ENCODE peak calls at places on chromosomes 11 and 22, in ten cellular contexts. D is CD8-positive, alpha-beta T cell; B is ovary; X is fibroblast of lung; V is transverse colon; J is upper lobe of right lung; I is lower lobe of right lung; M is GM23338; Y is esophagus muscularis mucosa; C is thyroid gland. O is an unnamed sample. For H3K36me3, the result is how much of the 10 kb centered on the place peaks cover.

GRCh38 chr11:130050272-130050671 is 19.4 kb upstream of the APLP2 start:
- DNase-seq in C (peak), I (no peak), Y (no peak), V (no peak), M (no peak), J (no peak), D (no peak), X (no peak), B (no peak), O (no peak)

GRCh38 chr11:61536676-61537270 is 28.2 kb downstream of the LRRC10B start:
- DNase-seq in Y (no peak), X (no peak), J (no peak), D (no peak), C (peak), B (no peak), M (no peak), I (no peak), V (no peak), O (no peak)

GRCh38 chr11:69382131-69383128 is 88.5 kb downstream of the MYEOV start:
- DNase-seq in J (peak), V (peak), B (peak), X (peak), I (peak), C (no peak), D (no peak), M (peak), Y (no peak), O (no peak)

GRCh38 chr22:28921585-28921879 is 38.2 kb downstream of the ZNRF3 start:
- DNase-seq in I (no peak), V (no peak), C (no peak), J (no peak), X (no peak), B (no peak), M (no peak), Y (no peak), D (no peak), O (no peak)

GRCh38 chr11:61111786-61112517 is 9.7 kb downstream of the CD5 start:
- DNase-seq in J (no peak), I (no peak), M (no peak), V (no peak), D (peak), X (no peak), Y (no peak), C (no peak), B (no peak), O (no peak)

GRCh38 chr11:34222030-34222429 is 116.6 kb downstream of the NAT10 start:
- DNase-seq in V (no peak), C (no peak), M (no peak), B (no peak), X (no peak), D (no peak), Y (no peak), J (no peak), I (no peak), O (no peak)

GRCh38 chr11:43853766-43854165 is 26.9 kb upstream of the ALKBH3 start:
- DNase-seq in X (peak), Y (no peak), I (no peak), B (no peak), J (no peak), V (no peak), M (no peak), C (no peak), D (no peak), O (no peak)

GRCh38 chr11:92180226-92180625 is 44.4 kb upstream of the FAT3 start:
- DNase-seq in C (no peak), B (no peak), D (no peak), Y (no peak), X (no peak), J (no peak), V (no peak), I (no peak), M (no peak), O (no peak)

GRCh38 chr22:35838849-35839646 is 121.4 kb downstream of the APOL5 start:
- DNase-seq in B (peak), M (peak), Y (no peak), C (peak), J (no peak), I (no peak), X (peak), V (peak), D (no peak), O (no peak)

GRCh38 chr11:7512525-7513209 is 1.1 kb upstream of the PPFIBP2 start:
- DNase-seq in C (peak), B (peak), V (peak), Y (peak), X (peak), J (peak), M (peak), I (peak), D (peak), O (no peak)

GRCh38 chr11:114774599-114775365 is 96.5 kb downstream of the NXPE2 start:
- DNase-seq in J (no peak), V (peak), C (peak), D (no peak), M (peak), B (no peak), Y (no peak), I (no peak), X (peak), O (no peak)

GRCh38 chr11:117923275-117923674 is 5.9 kb downstream of the TMPRSS13 start:
- DNase-seq in V (no peak), I (no peak), D (no peak), M (no peak), J (no peak), Y (no peak), C (no peak), B (no peak), X (no peak), O (no peak)

GRCh38 chr11:120929664-120930154 is 94.2 kb upstream of the TBCEL start:
- DNase-seq in V (peak), M (peak), Y (no peak), C (peak), D (peak), J (no peak), X (peak), I (peak), B (no peak), O (no peak)

GRCh38 chr11:83006877-83007330 is 64.8 kb downstream of the RAB30 start:
- DNase-seq in B (no peak), M (no peak), C (no peak), X (no peak), J (no peak), V (no peak), D (no peak), I (no peak), Y (no peak), O (no peak)

GRCh38 chr22:37742374-37743092 is 45.7 kb downstream of the TRIOBP start:
- DNase-seq in C (peak), J (no peak), I (no peak), V (no peak), B (peak), D (no peak), Y (no peak), X (peak), M (no peak), O (no peak)

GRCh38 chr11:86145439-86146156 is 76.7 kb upstream of the PICALM start:
- DNase-seq in X (no peak), D (no peak), M (no peak), I (no peak), V (no peak), C (no peak), B (no peak), J (no peak), Y (no peak), O (no peak)

GRCh38 chr22:42676059-42676607 is 26.9 kb upstream of the CYB5R3 start:
- DNase-seq in M (no peak), J (no peak), Y (no peak), X (peak), B (no peak), I (no peak), C (no peak), V (no peak), D (no peak), O (peak)

GRCh38 chr22:44440224-44441160 is 57.5 kb downstream of the RTL6 start:
- DNase-seq in I (no peak), B (no peak), Y (no peak), V (no peak), C (no peak), M (no peak), X (no peak), J (peak), D (no peak), O (no peak)

GRCh38 chr22:35620624-35621245 is 3.6 kb upstream of the MB start:
- DNase-seq in B (no peak), I (no peak), Y (no peak), J (no peak), C (no peak), X (no peak), V (no peak), D (no peak), M (peak), O (no peak)

GRCh38 chr11:118640332-118641154 is 33.1 kb downstream of the PHLDB1 start:
- DNase-seq in I (no peak), X (no peak), B (no peak), M (peak), V (no peak), C (peak), J (no peak), Y (no peak), D (no peak), O (no peak)

GRCh38 chr11:33564856-33565453 is 135.7 kb downstream of the C11orf91 start:
- DNase-seq in M (peak), V (no peak), J (no peak), I (no peak), Y (no peak), X (no peak), C (no peak), B (no peak), D (no peak), O (no peak)

GRCh38 chr11:128039140-128040021 is 548.0 kb downstream of the ETS1 start:
- DNase-seq in B (no peak), X (peak), J (peak), Y (no peak), V (peak), C (peak), D (peak), M (no peak), I (peak), O (peak)

GRCh38 chr11:12842933-12843636 is 166.0 kb upstream of the RASSF10 start:
- DNase-seq in C (no peak), B (no peak), I (no peak), Y (no peak), X (peak), M (no peak), J (no peak), V (no peak), D (no peak), O (no peak)

GRCh38 chr22:22930571-22931556 is 43.2 kb downstream of the IGLL5 start:
- DNase-seq in I (no peak), Y (no peak), M (no peak), X (no peak), V (no peak), B (no peak), D (no peak), J (no peak), C (no peak), O (no peak)

GRCh38 chr11:86785576-86785975 is 14.8 kb upstream of the PRSS23 start:
- DNase-seq in I (no peak), C (no peak), Y (no peak), X (no peak), D (no peak), J (no peak), V (no peak), M (no peak), B (no peak), O (no peak)

GRCh38 chr11:1153105-1153950 is 4.4 kb upstream of the MUC5AC start:
- DNase-seq in B (no peak), V (no peak), I (no peak), C (no peak), M (no peak), D (no peak), X (peak), J (peak), Y (no peak), O (no peak)

GRCh38 chr11:133115099-133115498 is 417.2 kb downstream of the OPCML start:
- DNase-seq in X (no peak), J (no peak), B (no peak), D (no peak), M (no peak), V (no peak), Y (peak), C (no peak), I (no peak), O (no peak)

GRCh38 chr11:9112075-9112474 is 20.7 kb upstream of the SCUBE2 start:
- DNase-seq in V (no peak), B (no peak), J (no peak), Y (no peak), C (no peak), M (no peak), X (no peak), I (no peak), D (no peak), O (no peak)

DNA sequence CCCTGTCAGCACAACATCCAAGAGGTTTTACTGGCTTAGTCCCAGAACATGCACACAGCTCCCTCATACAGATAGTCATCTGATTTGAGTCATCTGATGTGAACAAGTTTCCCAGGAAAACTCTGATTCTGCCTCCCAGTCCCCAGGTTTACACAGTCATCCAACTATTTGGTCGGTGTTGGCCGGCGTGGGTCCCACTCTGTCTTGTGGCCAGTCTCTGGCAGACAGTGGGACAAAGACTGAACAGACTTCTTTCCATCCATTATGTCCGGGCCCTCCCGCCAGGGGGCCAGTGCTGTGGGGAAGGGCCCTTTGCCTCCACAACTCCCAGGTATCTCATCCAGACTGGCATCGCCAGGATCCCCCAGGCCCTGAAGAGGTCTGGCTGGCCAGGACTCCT is 60.0 kb downstream of the BTG4 start:
- DNase-seq in B (no peak), M (no peak), C (no peak), J (no peak), V (no peak), D (no peak), Y (no peak), X (no peak), I (no peak), O (no peak)
- TF ChIP-seq CTCF in B (no peak), M (no peak), C (no peak), J (no peak), V (no peak), D (no peak), Y (no peak), X (no peak), I (no peak), O (no peak)

GRCh38 chr11:104704888-104705287 is 193.4 kb downstream of the CASP12 start:
- DNase-seq in M (no peak), D (no peak), J (no peak), C (no peak), V (no peak), B (no peak), I (no peak), Y (no peak), X (no peak), O (no peak)
- H3K4me3 ChIP-seq in M (no peak), D (no peak), J (no peak), C (no peak), V (no peak), B (no peak), I (no peak), Y (no peak), X (no peak), O (no peak)

DNA sequence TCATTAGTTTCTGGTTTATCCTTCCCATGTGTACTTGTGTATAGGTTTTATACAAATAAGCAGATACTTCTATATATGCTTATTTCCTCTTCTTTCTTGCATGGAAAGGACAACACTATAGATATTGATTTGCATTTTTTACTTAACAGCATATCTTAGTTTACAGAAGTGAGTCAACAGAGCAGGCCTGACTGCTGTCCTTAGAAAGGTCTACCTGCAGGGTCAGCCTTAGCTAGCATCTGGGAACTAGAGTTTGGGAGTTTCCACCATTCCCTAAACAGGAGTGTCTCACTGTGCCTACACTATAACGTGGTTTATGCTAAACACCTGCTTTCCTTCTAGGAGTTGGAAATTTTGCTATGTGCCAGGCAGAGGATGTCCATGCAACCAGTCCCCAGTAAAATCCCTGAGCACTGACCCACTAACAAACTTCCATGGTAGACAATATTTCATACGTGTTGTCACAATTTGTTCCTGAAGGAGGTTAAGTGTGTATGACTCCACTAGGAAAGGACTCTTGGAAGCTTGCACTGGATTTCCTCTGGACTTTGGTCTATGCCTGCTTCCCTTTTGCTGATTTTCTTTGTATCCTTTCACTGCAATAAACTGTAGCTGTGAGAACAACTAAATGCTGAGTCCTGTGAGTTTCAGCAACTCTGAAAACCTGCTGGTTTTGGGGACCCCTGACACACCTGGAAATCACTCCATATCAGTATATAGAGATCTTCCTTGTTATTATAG is 17.7 kb downstream of the PRR14L start:
- DNase-seq in D (no peak), V (no peak), X (no peak), M (no peak), Y (no peak), J (no peak), I (no peak), C (no peak), B (no peak), O (no peak)
- H3K36me3 ChIP-seq in D (under half), V (under half), X (under half), M (under half), Y (under half), J (under half), I (under half), C (under half), B (under half), O (under half)

DNA sequence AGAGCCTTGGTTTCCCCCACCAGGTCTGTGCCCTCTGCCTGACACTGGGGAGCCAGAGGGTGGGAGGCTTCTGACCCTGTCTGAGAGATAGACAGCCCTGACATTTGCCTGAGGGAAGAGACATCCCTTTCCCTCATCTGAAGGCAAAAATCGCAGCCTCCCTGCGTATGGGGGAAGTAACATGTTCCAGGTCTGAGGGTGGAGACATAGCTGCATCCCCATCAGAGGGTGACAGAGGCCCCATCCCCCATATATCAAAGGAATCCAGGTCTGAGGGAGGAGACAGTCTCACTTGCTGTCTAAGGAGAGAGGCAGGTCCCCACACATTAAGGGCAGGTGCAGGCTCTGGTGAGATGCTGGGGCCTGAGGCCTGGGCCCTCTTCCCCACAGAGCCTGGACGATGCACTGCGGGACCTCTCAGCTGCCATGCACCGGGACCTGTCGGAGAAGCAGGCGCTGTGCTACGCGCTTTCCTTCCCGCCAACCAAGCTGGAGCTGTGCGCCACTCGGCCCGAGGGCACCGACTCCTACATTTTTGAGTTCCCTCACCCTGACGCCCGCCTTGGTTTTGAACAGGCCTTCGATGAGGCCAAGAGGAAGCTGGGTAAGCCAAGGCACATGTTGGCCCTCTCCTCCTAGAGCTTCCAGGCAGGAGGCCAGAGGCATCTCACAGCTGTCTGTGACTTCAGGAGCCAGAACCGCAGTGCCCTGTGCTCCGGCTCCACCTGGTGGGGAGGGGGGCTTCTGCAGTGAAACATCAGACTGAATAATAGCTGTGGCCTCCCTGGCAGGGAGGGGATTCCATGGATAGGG is 16.1 kb upstream of the RELT start:
- DNase-seq in D (no peak), V (no peak), I (no peak), C (no peak), Y (no peak), X (peak), B (no peak), M (peak), J (no peak), O (no peak)
- TF ChIP-seq CTCF in D (peak), V (no peak), I (no peak), C (no peak), Y (peak), X (peak), B (no peak), M (peak), J (no peak), O (peak)

DNA sequence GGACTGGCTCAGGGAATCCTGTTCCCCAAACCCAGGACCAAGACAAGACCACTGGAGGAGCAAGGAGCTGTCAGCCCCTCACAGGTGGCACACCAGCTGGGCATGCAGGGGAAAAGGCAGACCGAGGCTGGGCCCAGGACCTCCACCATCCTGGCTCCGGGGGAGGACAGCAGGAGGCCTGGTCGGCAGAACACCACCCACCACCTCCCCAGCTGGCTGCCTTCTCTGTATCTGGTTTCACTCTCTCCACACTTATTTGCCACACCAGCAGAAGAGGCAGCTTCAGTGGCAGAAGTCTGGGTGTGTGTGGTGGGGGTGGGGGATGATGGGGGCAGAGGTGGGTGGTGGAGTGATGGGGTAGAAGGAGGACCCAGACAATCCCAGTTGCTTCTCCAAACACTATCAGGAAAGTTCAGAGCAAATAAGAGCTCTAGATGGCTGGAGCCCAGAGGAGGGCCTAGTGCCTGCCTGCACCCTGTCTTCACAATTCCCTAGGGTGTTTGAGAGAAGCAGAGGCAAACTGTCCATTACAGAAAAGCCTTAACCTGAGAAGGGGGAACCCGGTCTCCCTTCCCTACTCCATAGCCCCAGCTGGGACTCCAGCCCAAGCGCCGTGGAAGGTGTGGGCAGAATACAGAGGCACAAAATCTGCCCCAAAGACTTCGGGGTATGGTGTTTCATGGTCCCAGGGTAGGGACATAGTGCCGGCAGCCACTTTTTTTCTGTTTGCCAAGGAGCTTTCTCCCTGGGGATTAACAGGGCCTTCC is 52.0 kb upstream of the CDON start:
- DNase-seq in I (no peak), Y (no peak), V (no peak), C (peak), B (no peak), D (no peak), J (no peak), M (no peak), X (no peak), O (no peak)
- H3K4me3 ChIP-seq in I (no peak), Y (no peak), V (no peak), C (no peak), B (no peak), D (no peak), J (no peak), M (no peak), X (no peak), O (no peak)

O was measured in BJ.